ENCODE peak calls at places on chromosomes 2 and 18, in five cellular contexts. One of them, this sample, is unnamed.

GRCh38 chr18:52451252-52451651 is 111.3 kb downstream of the DCC start:
- DNase-seq in IMR-90: no peak
- DNase-seq in activated CD8-positive, alpha-beta T cell treated with anti-CD3 and anti-CD28 coated beads for 36 hours: no peak
- DNase-seq in natural killer cell: no peak
- DNase-seq in epithelial cell of esophagus: no peak
- DNase-seq in this sample: no peak

GRCh38 chr18:3579701-3580100 is 129.7 kb downstream of the TGIF1 start:
- DNase-seq in activated CD8-positive, alpha-beta T cell treated with anti-CD3 and anti-CD28 coated beads for 36 hours: no peak
- DNase-seq in IMR-90: peak
- DNase-seq in natural killer cell: no peak
- DNase-seq in epithelial cell of esophagus: peak
- DNase-seq in this sample: no peak

GRCh38 chr2:197777823-197778407 is 7.2 kb downstream of the BOLL start:
- DNase-seq in IMR-90: peak
- DNase-seq in natural killer cell: no peak
- DNase-seq in epithelial cell of esophagus: peak
- DNase-seq in activated CD8-positive, alpha-beta T cell treated with anti-CD3 and anti-CD28 coated beads for 36 hours: peak
- DNase-seq in this sample: no peak

GRCh38 chr2:224890407-224890806 is 151.9 kb downstream of the DOCK10 start:
- DNase-seq in natural killer cell: no peak
- DNase-seq in epithelial cell of esophagus: no peak
- DNase-seq in IMR-90: peak
- DNase-seq in activated CD8-positive, alpha-beta T cell treated with anti-CD3 and anti-CD28 coated beads for 36 hours: no peak
- DNase-seq in this sample: no peak

GRCh38 chr2:24785704-24786321 is 7.4 kb downstream of the PTRHD1 start:
- DNase-seq in IMR-90: no peak
- DNase-seq in natural killer cell: no peak
- DNase-seq in epithelial cell of esophagus: no peak
- DNase-seq in activated CD8-positive, alpha-beta T cell treated with anti-CD3 and anti-CD28 coated beads for 36 hours: no peak
- DNase-seq in this sample: no peak

GRCh38 chr2:181848356-181848876 is 43.1 kb upstream of the ITPRID2 start:
- DNase-seq in natural killer cell: no peak
- DNase-seq in activated CD8-positive, alpha-beta T cell treated with anti-CD3 and anti-CD28 coated beads for 36 hours: no peak
- DNase-seq in IMR-90: no peak
- DNase-seq in epithelial cell of esophagus: no peak
- DNase-seq in this sample: no peak

GRCh38 chr18:8901019-8901418 is 195.7 kb downstream of the MTCL1 start:
- DNase-seq in epithelial cell of esophagus: no peak
- DNase-seq in activated CD8-positive, alpha-beta T cell treated with anti-CD3 and anti-CD28 coated beads for 36 hours: no peak
- DNase-seq in natural killer cell: no peak
- DNase-seq in IMR-90: no peak
- DNase-seq in this sample: no peak

GRCh38 chr2:130387071-130387400 is 31.2 kb downstream of the PTPN18 start:
- DNase-seq in IMR-90: no peak
- DNase-seq in activated CD8-positive, alpha-beta T cell treated with anti-CD3 and anti-CD28 coated beads for 36 hours: no peak
- DNase-seq in epithelial cell of esophagus: no peak
- DNase-seq in natural killer cell: no peak
- DNase-seq in this sample: no peak

GRCh38 chr2:41394541-41394940 is 653.3 kb upstream of the PKDCC start:
- DNase-seq in epithelial cell of esophagus: no peak
- DNase-seq in IMR-90: no peak
- DNase-seq in activated CD8-positive, alpha-beta T cell treated with anti-CD3 and anti-CD28 coated beads for 36 hours: no peak
- DNase-seq in natural killer cell: no peak
- DNase-seq in this sample: no peak

GRCh38 chr2:59032469-59032868 is 791.3 kb upstream of the FANCL start:
- DNase-seq in natural killer cell: no peak
- DNase-seq in IMR-90: no peak
- DNase-seq in activated CD8-positive, alpha-beta T cell treated with anti-CD3 and anti-CD28 coated beads for 36 hours: no peak
- DNase-seq in epithelial cell of esophagus: no peak
- DNase-seq in this sample: no peak

GRCh38 chr2:168705534-168706470 is 96.6 kb upstream of the NOSTRIN start:
- DNase-seq in activated CD8-positive, alpha-beta T cell treated with anti-CD3 and anti-CD28 coated beads for 36 hours: no peak
- DNase-seq in IMR-90: peak
- DNase-seq in epithelial cell of esophagus: peak
- DNase-seq in natural killer cell: no peak
- DNase-seq in this sample: no peak

GRCh38 chr2:202831241-202831997 is 40.1 kb downstream of the ICA1L start:
- DNase-seq in IMR-90: peak
- DNase-seq in natural killer cell: peak
- DNase-seq in activated CD8-positive, alpha-beta T cell treated with anti-CD3 and anti-CD28 coated beads for 36 hours: peak
- DNase-seq in epithelial cell of esophagus: peak
- DNase-seq in this sample: no peak

GRCh38 chr2:117272975-117273671 is 541.4 kb upstream of the DDX18 start:
- DNase-seq in activated CD8-positive, alpha-beta T cell treated with anti-CD3 and anti-CD28 coated beads for 36 hours: no peak
- DNase-seq in epithelial cell of esophagus: peak
- DNase-seq in natural killer cell: no peak
- DNase-seq in IMR-90: no peak
- DNase-seq in this sample: no peak

GRCh38 chr18:63237911-63238710 is 81.5 kb downstream of the BCL2 start:
- DNase-seq in epithelial cell of esophagus: peak
- DNase-seq in IMR-90: peak
- DNase-seq in activated CD8-positive, alpha-beta T cell treated with anti-CD3 and anti-CD28 coated beads for 36 hours: no peak
- DNase-seq in natural killer cell: no peak
- DNase-seq in this sample: no peak

GRCh38 chr2:144834954-144835633 is 315.2 kb upstream of the ZEB2 start:
- DNase-seq in natural killer cell: no peak
- DNase-seq in IMR-90: peak
- DNase-seq in activated CD8-positive, alpha-beta T cell treated with anti-CD3 and anti-CD28 coated beads for 36 hours: no peak
- DNase-seq in epithelial cell of esophagus: peak
- DNase-seq in this sample: no peak

GRCh38 chr2:9174771-9175441 is 31.7 kb upstream of the ASAP2 start:
- DNase-seq in natural killer cell: no peak
- DNase-seq in epithelial cell of esophagus: peak
- DNase-seq in activated CD8-positive, alpha-beta T cell treated with anti-CD3 and anti-CD28 coated beads for 36 hours: no peak
- DNase-seq in IMR-90: peak
- DNase-seq in this sample: no peak

GRCh38 chr2:230660294-230661060 is 52.2 kb upstream of the CAB39 start:
- DNase-seq in activated CD8-positive, alpha-beta T cell treated with anti-CD3 and anti-CD28 coated beads for 36 hours: peak
- DNase-seq in IMR-90: no peak
- DNase-seq in natural killer cell: no peak
- DNase-seq in epithelial cell of esophagus: no peak
- DNase-seq in this sample: no peak

GRCh38 chr2:163735692-163736432 is at the start of gene FIGN:
- DNase-seq in natural killer cell: no peak
- DNase-seq in activated CD8-positive, alpha-beta T cell treated with anti-CD3 and anti-CD28 coated beads for 36 hours: no peak
- DNase-seq in IMR-90: peak
- DNase-seq in epithelial cell of esophagus: peak
- DNase-seq in this sample: peak

GRCh38 chr2:231687133-231687852 is 21.0 kb upstream of the PTMA start:
- DNase-seq in epithelial cell of esophagus: peak
- DNase-seq in IMR-90: no peak
- DNase-seq in natural killer cell: peak
- DNase-seq in activated CD8-positive, alpha-beta T cell treated with anti-CD3 and anti-CD28 coated beads for 36 hours: peak
- DNase-seq in this sample: peak

GRCh38 chr2:66538291-66538690 is 103.4 kb downstream of the MEIS1 start:
- DNase-seq in IMR-90: peak
- DNase-seq in natural killer cell: no peak
- DNase-seq in epithelial cell of esophagus: no peak
- DNase-seq in activated CD8-positive, alpha-beta T cell treated with anti-CD3 and anti-CD28 coated beads for 36 hours: no peak
- DNase-seq in this sample: no peak

GRCh38 chr18:6055711-6056110 is 160.4 kb upstream of the TMEM200C start:
- DNase-seq in natural killer cell: no peak
- DNase-seq in IMR-90: peak
- DNase-seq in activated CD8-positive, alpha-beta T cell treated with anti-CD3 and anti-CD28 coated beads for 36 hours: no peak
- DNase-seq in epithelial cell of esophagus: peak
- DNase-seq in this sample: no peak

GRCh38 chr2:237128026-237128703 is 42.5 kb downstream of the COPS8 start:
- DNase-seq in activated CD8-positive, alpha-beta T cell treated with anti-CD3 and anti-CD28 coated beads for 36 hours: peak
- DNase-seq in epithelial cell of esophagus: peak
- DNase-seq in natural killer cell: no peak
- DNase-seq in IMR-90: peak
- DNase-seq in this sample: no peak

GRCh38 chr2:178882666-178883440 is 75.6 kb upstream of the TTN start:
- DNase-seq in activated CD8-positive, alpha-beta T cell treated with anti-CD3 and anti-CD28 coated beads for 36 hours: no peak
- DNase-seq in IMR-90: peak
- DNase-seq in epithelial cell of esophagus: peak
- DNase-seq in natural killer cell: no peak
- DNase-seq in this sample: no peak

GRCh38 chr2:183995632-183996031 is 602.7 kb upstream of the ZNF804A start:
- DNase-seq in IMR-90: no peak
- DNase-seq in epithelial cell of esophagus: peak
- DNase-seq in activated CD8-positive, alpha-beta T cell treated with anti-CD3 and anti-CD28 coated beads for 36 hours: no peak
- DNase-seq in natural killer cell: no peak
- DNase-seq in this sample: no peak

GRCh38 chr18:74546751-74547530 is 12.6 kb downstream of the CNDP1 start:
- DNase-seq in IMR-90: peak
- DNase-seq in activated CD8-positive, alpha-beta T cell treated with anti-CD3 and anti-CD28 coated beads for 36 hours: no peak
- DNase-seq in epithelial cell of esophagus: peak
- DNase-seq in natural killer cell: no peak
- DNase-seq in this sample: no peak

GRCh38 chr2:101188683-101189405 is 37.7 kb upstream of the TBC1D8 start:
- DNase-seq in IMR-90: peak
- DNase-seq in natural killer cell: no peak
- DNase-seq in epithelial cell of esophagus: no peak
- DNase-seq in activated CD8-positive, alpha-beta T cell treated with anti-CD3 and anti-CD28 coated beads for 36 hours: no peak
- DNase-seq in this sample: no peak

GRCh38 chr2:153043385-153043784 is 325.0 kb downstream of the ARL6IP6 start:
- DNase-seq in IMR-90: no peak
- DNase-seq in epithelial cell of esophagus: peak
- DNase-seq in activated CD8-positive, alpha-beta T cell treated with anti-CD3 and anti-CD28 coated beads for 36 hours: no peak
- DNase-seq in natural killer cell: no peak
- DNase-seq in this sample: no peak

GRCh38 chr18:8668381-8668780 is 37.0 kb upstream of the MTCL1 start:
- DNase-seq in activated CD8-positive, alpha-beta T cell treated with anti-CD3 and anti-CD28 coated beads for 36 hours: no peak
- DNase-seq in epithelial cell of esophagus: peak
- DNase-seq in IMR-90: no peak
- DNase-seq in natural killer cell: no peak
- DNase-seq in this sample: no peak

GRCh38 chr2:112814278-112814677 is 22.3 kb downstream of the IL1B start:
- DNase-seq in epithelial cell of esophagus: peak
- DNase-seq in IMR-90: peak
- DNase-seq in activated CD8-positive, alpha-beta T cell treated with anti-CD3 and anti-CD28 coated beads for 36 hours: no peak
- DNase-seq in natural killer cell: no peak
- DNase-seq in this sample: no peak

GRCh38 chr2:24915796-24916195 is 4.2 kb downstream of the ADCY3 start:
- DNase-seq in IMR-90: peak
- DNase-seq in natural killer cell: no peak
- DNase-seq in activated CD8-positive, alpha-beta T cell treated with anti-CD3 and anti-CD28 coated beads for 36 hours: no peak
- DNase-seq in epithelial cell of esophagus: no peak
- DNase-seq in this sample: no peak

GRCh38 chr2:160555420-160555819 is 61.8 kb upstream of the RBMS1 start:
- DNase-seq in epithelial cell of esophagus: peak
- DNase-seq in natural killer cell: no peak
- DNase-seq in IMR-90: no peak
- DNase-seq in activated CD8-positive, alpha-beta T cell treated with anti-CD3 and anti-CD28 coated beads for 36 hours: no peak
- DNase-seq in this sample: no peak

DNA sequence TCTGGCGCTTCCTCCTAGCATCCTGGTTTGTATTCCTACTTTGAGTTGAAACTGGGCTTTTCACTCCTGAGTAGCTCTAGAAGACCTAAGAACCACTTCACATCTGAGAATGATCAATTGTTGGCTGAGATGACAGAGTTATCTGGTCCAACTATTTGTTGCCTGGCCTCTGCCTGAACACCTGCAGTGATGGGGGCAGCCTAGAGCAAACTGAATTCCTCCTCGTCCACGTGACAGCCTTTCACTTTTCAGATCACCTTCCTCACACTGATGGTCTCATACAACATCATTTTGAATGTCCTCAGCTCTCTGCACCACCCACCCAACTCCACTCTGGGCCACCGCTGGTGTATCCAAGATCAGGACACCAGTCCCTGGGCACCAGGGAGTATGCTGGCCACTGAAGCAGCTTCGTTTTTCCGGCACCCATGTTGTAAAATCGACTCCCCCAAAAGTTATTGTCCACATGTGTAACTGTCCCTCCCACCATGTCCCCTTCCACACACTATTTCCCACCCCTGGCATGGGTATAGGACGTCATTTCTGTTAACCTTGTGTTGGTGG is 96.5 kb downstream of the TGOLN2 start:
- DNase-seq in natural killer cell: no peak
- DNase-seq in epithelial cell of esophagus: no peak
- DNase-seq in activated CD8-positive, alpha-beta T cell treated with anti-CD3 and anti-CD28 coated beads for 36 hours: peak
- DNase-seq in IMR-90: no peak
- DNase-seq in this sample: no peak
- TF ChIP-seq CTCF in natural killer cell: no peak
- TF ChIP-seq CTCF in epithelial cell of esophagus: no peak
- TF ChIP-seq CTCF in activated CD8-positive, alpha-beta T cell treated with anti-CD3 and anti-CD28 coated beads for 36 hours: no peak
- TF ChIP-seq CTCF in IMR-90: no peak
- TF ChIP-seq CTCF in this sample: no peak

GRCh38 chr18:26104037-26104436 is 13.6 kb upstream of the SS18 start:
- DNase-seq in activated CD8-positive, alpha-beta T cell treated with anti-CD3 and anti-CD28 coated beads for 36 hours: no peak
- DNase-seq in epithelial cell of esophagus: no peak
- DNase-seq in IMR-90: no peak
- DNase-seq in natural killer cell: no peak
- DNase-seq in this sample: no peak

GRCh38 chr18:26103579-26103978 is 13.2 kb upstream of the SS18 start:
- DNase-seq in natural killer cell: no peak
- DNase-seq in activated CD8-positive, alpha-beta T cell treated with anti-CD3 and anti-CD28 coated beads for 36 hours: peak
- DNase-seq in IMR-90: no peak
- DNase-seq in epithelial cell of esophagus: peak
- DNase-seq in this sample: no peak
- TF ChIP-seq CTCF in natural killer cell: no peak
- TF ChIP-seq CTCF in activated CD8-positive, alpha-beta T cell treated with anti-CD3 and anti-CD28 coated beads for 36 hours: peak
- TF ChIP-seq CTCF in IMR-90: no peak
- TF ChIP-seq CTCF in epithelial cell of esophagus: peak
- TF ChIP-seq CTCF in this sample: peak

GRCh38 chr2:219728993-219729487 is 101.6 kb downstream of the SLC4A3 start:
- DNase-seq in IMR-90: no peak
- DNase-seq in activated CD8-positive, alpha-beta T cell treated with anti-CD3 and anti-CD28 coated beads for 36 hours: no peak
- DNase-seq in natural killer cell: no peak
- DNase-seq in epithelial cell of esophagus: no peak
- DNase-seq in this sample: no peak

GRCh38 chr2:219727771-219728429 is 100.5 kb downstream of the SLC4A3 start:
- DNase-seq in activated CD8-positive, alpha-beta T cell treated with anti-CD3 and anti-CD28 coated beads for 36 hours: no peak
- DNase-seq in epithelial cell of esophagus: no peak
- DNase-seq in natural killer cell: no peak
- DNase-seq in IMR-90: no peak
- DNase-seq in this sample: no peak

GRCh38 chr2:219724628-219725027 is 97.2 kb downstream of the SLC4A3 start:
- DNase-seq in IMR-90: peak
- DNase-seq in natural killer cell: no peak
- DNase-seq in activated CD8-positive, alpha-beta T cell treated with anti-CD3 and anti-CD28 coated beads for 36 hours: no peak
- DNase-seq in epithelial cell of esophagus: peak
- DNase-seq in this sample: no peak

GRCh38 chr2:219723311-219723710 is 95.9 kb downstream of the SLC4A3 start:
- DNase-seq in natural killer cell: no peak
- DNase-seq in epithelial cell of esophagus: no peak
- DNase-seq in activated CD8-positive, alpha-beta T cell treated with anti-CD3 and anti-CD28 coated beads for 36 hours: no peak
- DNase-seq in IMR-90: no peak
- DNase-seq in this sample: no peak

GRCh38 chr2:219726916-219727315 is 99.5 kb downstream of the SLC4A3 start:
- DNase-seq in epithelial cell of esophagus: no peak
- DNase-seq in IMR-90: no peak
- DNase-seq in natural killer cell: no peak
- DNase-seq in activated CD8-positive, alpha-beta T cell treated with anti-CD3 and anti-CD28 coated beads for 36 hours: no peak
- DNase-seq in this sample: no peak
- TF ChIP-seq CTCF in epithelial cell of esophagus: no peak
- TF ChIP-seq CTCF in IMR-90: no peak
- TF ChIP-seq CTCF in natural killer cell: no peak
- TF ChIP-seq CTCF in activated CD8-positive, alpha-beta T cell treated with anti-CD3 and anti-CD28 coated beads for 36 hours: no peak
- TF ChIP-seq CTCF in this sample: peak

DNA sequence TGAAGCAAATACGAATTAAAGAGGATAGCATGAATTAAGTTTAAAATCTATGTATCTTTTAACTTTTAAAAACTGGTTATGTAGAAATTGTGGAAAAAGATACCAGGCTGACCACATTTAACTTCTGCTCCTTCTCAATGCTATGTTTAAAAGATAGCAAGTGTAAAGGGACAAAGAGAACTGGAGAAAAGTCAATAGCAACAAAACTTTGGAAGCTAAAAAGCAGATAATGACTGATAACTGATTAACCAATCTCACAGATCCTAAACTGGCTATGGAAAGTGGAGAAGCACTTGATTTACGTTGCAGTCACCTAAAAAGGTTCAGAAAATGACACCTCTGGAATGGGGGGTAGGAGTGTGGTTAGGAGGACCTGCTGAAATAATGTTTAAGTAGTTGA is 224.4 kb downstream of the RAB3GAP1 start:
- DNase-seq in activated CD8-positive, alpha-beta T cell treated with anti-CD3 and anti-CD28 coated beads for 36 hours: no peak
- DNase-seq in natural killer cell: no peak
- DNase-seq in epithelial cell of esophagus: no peak
- DNase-seq in IMR-90: no peak
- DNase-seq in this sample: no peak
- TF ChIP-seq CTCF in activated CD8-positive, alpha-beta T cell treated with anti-CD3 and anti-CD28 coated beads for 36 hours: no peak
- TF ChIP-seq CTCF in natural killer cell: no peak
- TF ChIP-seq CTCF in epithelial cell of esophagus: no peak
- TF ChIP-seq CTCF in IMR-90: no peak
- TF ChIP-seq CTCF in this sample: no peak

This sample was measured in type B pancreatic cell.